ENCODE peak calls at places on chromosomes 16 and 17, in four cellular contexts. J is HCT116; T is HT1080; B is CD8-positive, alpha-beta memory T cell. V is an unnamed sample.

GRCh38 chr17:81931557-81932332 is 4.2 kb upstream of the MAFG start:
- DNase-seq in J (no peak), T (no peak), B (no peak), V (no peak)

GRCh38 chr17:36600477-36600876 is 906 bp upstream of the MRM1 start:
- DNase-seq in J (no peak), T (no peak), B (no peak), V (no peak)

GRCh38 chr17:68701046-68701445 is 99.9 kb upstream of the FAM20A start:
- DNase-seq in J (no peak), T (no peak), B (no peak), V (no peak)

GRCh38 chr17:43563262-43564079 is 17.3 kb upstream of the ETV4 start:
- DNase-seq in J (no peak), T (no peak), B (no peak), V (no peak)

GRCh38 chr17:46733837-46734516 is 84.5 kb downstream of the WNT3 start:
- DNase-seq in J (no peak), T (peak; percentile 60), B (no peak), V (no peak)

GRCh38 chr17:57677858-57678257 is 67.2 kb downstream of the CCDC182 start:
- DNase-seq in J (no peak), T (no peak), B (no peak), V (no peak)

GRCh38 chr16:83804366-83804765 is 3.4 kb upstream of the HSBP1 start:
- DNase-seq in J (no peak), T (no peak), B (no peak), V (no peak)

GRCh38 chr17:41965694-41966375 is 760 bp upstream of the CNP start:
- DNase-seq in J (peak; percentile 82), T (peak; percentile 46), B (peak; percentile 60), V (peak; percentile 58)

GRCh38 chr17:78557598-78558039 is 19.6 kb downstream of the DNAH17 start:
- DNase-seq in J (no peak), T (peak; percentile 44), B (no peak), V (no peak)

GRCh38 chr16:80123189-80123588 is 417.6 kb upstream of the DYNLRB2 start:
- DNase-seq in J (no peak), T (no peak), B (no peak), V (no peak)